ENCODE peak calls at places on chromosomes 4 and X, in seven cellular contexts. L, J, I, U, X, R and F are unnamed samples.

GRCh38 chr4:3816983-3817382 is 50.8 kb downstream of the ADRA2C start:
- DNase-seq in U (no peak), R (no peak), J (no peak), X (no peak), I (no peak), L (no peak), F (no peak)

GRCh38 chrX:153637121-153638040 is 9.6 kb upstream of the DUSP9 start:
- DNase-seq in L (no peak), J (no peak), X (no peak), R (no peak), U (no peak), I (no peak), F (no peak)

GRCh38 chr4:94828882-94829281 is 71.1 kb downstream of the BMPR1B start:
- DNase-seq in R (no peak), I (no peak), X (no peak), U (no peak), L (no peak), J (no peak), F (no peak)

GRCh38 chr4:47031713-47032404 is 492 bp downstream of the GABRB1 start:
- DNase-seq in J (no peak), U (peak), R (no peak), I (no peak), L (no peak), X (no peak), F (no peak)

GRCh38 chr4:108693211-108693610 is 42.8 kb downstream of the OSTC start:
- DNase-seq in J (no peak), L (no peak), I (no peak), R (no peak), X (no peak), U (no peak), F (no peak)

GRCh38 chrX:123833387-123833786 is 26.5 kb upstream of the XIAP start:
- DNase-seq in J (peak), L (peak), R (peak), X (no peak), U (peak), I (peak), F (peak)

GRCh38 chrX:129115104-129115503 is 408.2 kb downstream of the SMARCA1 start:
- DNase-seq in J (no peak), L (no peak), I (peak), R (peak), U (peak), X (no peak), F (no peak)

GRCh38 chrX:96563663-96564062 is 121.0 kb upstream of the DIAPH2 start:
- DNase-seq in X (no peak), R (no peak), U (no peak), I (no peak), J (no peak), L (no peak), F (no peak)

GRCh38 chr4:121989715-121990114 is 37.9 kb upstream of the TRPC3 start:
- DNase-seq in J (no peak), R (no peak), L (no peak), X (peak), I (no peak), U (peak), F (no peak)

GRCh38 chr4:152359208-152360044 is 176.5 kb downstream of the FBXW7 start:
- DNase-seq in L (no peak), U (no peak), X (no peak), R (no peak), J (no peak), I (no peak), F (no peak)

GRCh38 chr4:108743021-108743420 is 19.8 kb downstream of the ETNPPL start:
- DNase-seq in R (no peak), J (no peak), I (peak), U (peak), L (no peak), X (no peak), F (peak)

GRCh38 chrX:15319075-15319474 is 3.6 kb upstream of the ASB11 start:
- DNase-seq in U (no peak), L (no peak), X (no peak), R (no peak), J (no peak), I (no peak), F (no peak)

GRCh38 chr4:155944516-155944915 is 9.2 kb downstream of the CTSO start:
- DNase-seq in I (no peak), X (no peak), R (no peak), J (no peak), U (peak), L (no peak), F (peak)

GRCh38 chrX:121407627-121408026 is 360.2 kb downstream of the GLUD2 start:
- DNase-seq in U (peak), J (no peak), R (no peak), L (no peak), X (no peak), I (peak), F (no peak)

GRCh38 chr4:86841309-86841708 is 7.9 kb downstream of the SLC10A6 start:
- DNase-seq in L (no peak), I (no peak), R (no peak), X (no peak), U (no peak), J (no peak), F (no peak)

GRCh38 chrX:67523002-67523711 is 20.7 kb upstream of the AR start:
- DNase-seq in R (no peak), X (no peak), U (no peak), L (no peak), J (no peak), I (no peak), F (peak)